ENCODE peak calls at places on chromosomes 13 and 19, in five cellular contexts. W is neural progenitor cell, V is IMR-90, J is aorta, Y is uterus. L is an unnamed sample.
A peak's percentile ranks its signal among the peaks of the same experiment; 100 is the strongest.

GRCh38 chr13:27834095-27834494 is 41.8 kb downstream of the GSX1 start:
- DNase-seq in W (no peak), V (no peak), J (no peak), Y (no peak), L (no peak)

GRCh38 chr19:15015946-15016542 is 33.2 kb upstream of the CASP14 start:
- DNase-seq in W (peak; percentile 83), V (no peak), J (no peak), Y (no peak), L (no peak)

GRCh38 chr19:35139618-35139943 is 957 bp downstream of the FXYD1 start:
- DNase-seq in W (no peak), V (no peak), J (no peak), Y (no peak), L (no peak)

GRCh38 chr13:67228909-67229308 is 1.2 kb downstream of the PCDH9 start:
- DNase-seq in W (no peak), V (peak; percentile 32), J (peak; percentile 62), Y (no peak), L (no peak)

GRCh38 chr13:76667551-76667950 is 218.7 kb downstream of the KCTD12 start:
- DNase-seq in W (no peak), V (peak; percentile 77), J (no peak), Y (peak; percentile 37), L (peak; percentile 8)

GRCh38 chr19:19062454-19063182 is 1.2 kb upstream of the SLC25A42 start:
- DNase-seq in W (no peak), V (peak; percentile 63), J (no peak), Y (no peak), L (no peak)

GRCh38 chr13:33992891-33993336 is 175.0 kb downstream of the RFC3 start:
- DNase-seq in W (no peak), V (no peak), J (no peak), Y (no peak), L (no peak)

GRCh38 chr19:1441677-1442438 is 3.7 kb downstream of the RPS15 start:
- DNase-seq in W (no peak), V (no peak), J (no peak), Y (peak; percentile 14), L (no peak)

GRCh38 chr19:15107056-15108010 is at the start of gene SYDE1:
- DNase-seq in W (peak; percentile 89), V (peak; percentile 55), J (peak; percentile 88), Y (peak; percentile 59), L (no peak)

GRCh38 chr13:83622422-83622784 is 259.9 kb downstream of the SLITRK1 start:
- DNase-seq in W (no peak), V (peak; percentile 28), J (no peak), Y (no peak), L (no peak)

GRCh38 chr13:110137677-110138008 is 169.3 kb downstream of the COL4A1 start:
- DNase-seq in W (peak; percentile 43), V (no peak), J (no peak), Y (no peak), L (no peak)

GRCh38 chr13:42747399-42747873 is 33.9 kb upstream of the FAM216B start:
- DNase-seq in W (no peak), V (peak; percentile 99), J (no peak), Y (no peak), L (no peak)

GRCh38 chr19:34171539-34171876 is 796 bp upstream of the LSM14A start:
- DNase-seq in W (no peak), V (peak; percentile 93), J (no peak), Y (no peak), L (no peak)

GRCh38 chr13:109151255-109151654 is 521.8 kb downstream of the MYO16 start:
- DNase-seq in W (no peak), V (no peak), J (no peak), Y (no peak), L (no peak)

GRCh38 chr13:99331881-99332293 is 24.7 kb upstream of the GPR183 start:
- DNase-seq in W (no peak), V (no peak), J (no peak), Y (no peak), L (no peak)

GRCh38 chr19:34313188-34313587 is 51.8 kb upstream of the GPI start:
- DNase-seq in W (no peak), V (peak; percentile 84), J (no peak), Y (no peak), L (no peak)

GRCh38 chr13:52459668-52460067 is 4.4 kb downstream of the CKAP2 start:
- DNase-seq in W (no peak), V (peak; percentile 86), J (no peak), Y (no peak), L (no peak)

GRCh38 chr19:45574526-45574925 is 10.1 kb downstream of the OPA3 start:
- DNase-seq in W (no peak), V (no peak), J (no peak), Y (no peak), L (no peak)

GRCh38 chr13:32829676-32830091 is 186.5 kb upstream of the KL start:
- DNase-seq in W (no peak), V (peak; percentile 77), J (no peak), Y (no peak), L (no peak)

GRCh38 chr13:97425570-97425969 is 8.4 kb upstream of the RAP2A start:
- DNase-seq in W (no peak), V (peak; percentile 19), J (no peak), Y (no peak), L (no peak)

GRCh38 chr13:50334092-50334778 is 319.0 kb downstream of the KCNRG start:
- DNase-seq in W (no peak), V (no peak), J (no peak), Y (no peak), L (no peak)

GRCh38 chr19:28039677-28040381 is 1173.1 kb downstream of the UQCRFS1 start:
- DNase-seq in W (no peak), V (no peak), J (no peak), Y (no peak), L (no peak)

GRCh38 chr13:39283062-39283461 is 244.8 kb downstream of the NHLRC3 start:
- DNase-seq in W (no peak), V (no peak), J (no peak), Y (no peak), L (no peak)

GRCh38 chr19:50423279-50424113 is 4.8 kb downstream of the SPIB start:
- DNase-seq in W (no peak), V (no peak), J (no peak), Y (no peak), L (no peak)

GRCh38 chr19:45146251-45146650 is 14.5 kb downstream of the NKPD1 start:
- DNase-seq in W (no peak), V (no peak), J (no peak), Y (no peak), L (no peak)

GRCh38 chr13:109704771-109705628 is 81.4 kb downstream of the IRS2 start:
- DNase-seq in W (no peak), V (no peak), J (no peak), Y (peak; percentile 26), L (no peak)

GRCh38 chr19:16327501-16327900 is 2.9 kb downstream of the KLF2 start:
- DNase-seq in W (no peak), V (no peak), J (no peak), Y (no peak), L (peak; percentile 53)

GRCh38 chr19:16327911-16328823 is 3.5 kb downstream of the KLF2 start:
- DNase-seq in W (no peak), V (peak; percentile 86), J (peak; percentile 85), Y (peak; percentile 93), L (peak; percentile 67)

GRCh38 chr19:16325671-16326400 is 1.2 kb downstream of the KLF2 start:
- DNase-seq in W (peak; percentile 86), V (no peak), J (peak; percentile 87), Y (peak; percentile 60), L (peak; percentile 69)

GRCh38 chr19:16326401-16327130 is 1.9 kb downstream of the KLF2 start:
- DNase-seq in W (peak; percentile 49), V (no peak), J (peak; percentile 82), Y (no peak), L (peak; percentile 71)

GRCh38 chr19:16327131-16327450 is 2.5 kb downstream of the KLF2 start:
- DNase-seq in W (no peak), V (no peak), J (no peak), Y (no peak), L (no peak)
- H3K27me3 ChIP-seq in W (peaks cover 99% of the 10 kb centered on the region), V (no peaks in the 10 kb centered on the region), J (no peaks in the 10 kb centered on the region), Y (no peaks in the 10 kb centered on the region), L (no peaks in the 10 kb centered on the region)

GRCh38 chr19:11155373-11156120 is at the start of gene SPC24:
- DNase-seq in W (peak; percentile 99), V (peak; percentile 99), J (peak; percentile 96), Y (peak; percentile 96), L (peak; percentile 92)
- H3K27ac ChIP-seq in W (no peak within 1 kb of the TSS), V (peak within 1 kb of the TSS; percentile 67), J (no peak within 1 kb of the TSS), Y (peak within 1 kb of the TSS; percentile 93), L (peak within 1 kb of the TSS; percentile 66)

GRCh38 chr19:12936582-12936981 is 1.8 kb upstream of the CALR start:
- DNase-seq in W (no peak), V (no peak), J (no peak), Y (no peak), L (no peak)
- H3K4me1 ChIP-seq in W (peaks cover 25% of the 10 kb centered on the region), V (peaks cover 20% of the 10 kb centered on the region), J (no peaks in the 10 kb centered on the region), Y (peaks cover 7% of the 10 kb centered on the region), L (peaks cover 58% of the 10 kb centered on the region)

GRCh38 chr13:43953370-43953769 is 73.7 kb downstream of the LACC1 start:
- DNase-seq in W (no peak), V (no peak), J (no peak), Y (no peak), L (no peak)
- H3K27me3 ChIP-seq in W (no peaks in the 10 kb centered on the region), V (peaks cover 14% of the 10 kb centered on the region), J (no peaks in the 10 kb centered on the region), Y (no peaks in the 10 kb centered on the region), L (no peaks in the 10 kb centered on the region)

DNA sequence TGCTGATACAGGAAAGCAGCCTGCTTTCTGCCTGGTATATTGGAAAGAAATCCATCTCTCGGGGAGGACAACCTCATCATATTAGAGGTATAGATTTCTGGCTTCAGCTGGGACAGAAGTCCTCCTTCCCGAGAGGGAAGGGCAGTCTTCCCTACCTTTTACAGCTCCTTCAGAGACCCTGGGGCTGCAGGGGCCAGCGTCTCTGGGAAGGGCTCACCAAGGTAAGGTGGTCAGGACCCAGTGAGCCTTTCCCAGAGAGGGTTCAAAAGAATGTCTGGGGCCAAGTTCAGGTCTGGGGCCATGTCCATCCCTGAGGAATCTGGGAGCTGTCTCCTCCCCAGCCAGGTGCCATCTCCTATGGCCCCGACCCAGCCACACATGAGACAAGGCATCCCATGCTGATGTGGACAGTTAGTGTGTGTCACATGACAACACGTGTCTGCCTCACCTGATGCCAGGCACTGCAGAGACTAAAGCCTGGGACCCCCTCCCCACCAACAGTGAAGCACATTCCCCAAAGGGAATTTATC is 136.4 kb downstream of the URI1 start:
- DNase-seq in W (no peak), V (no peak), J (no peak), Y (no peak), L (no peak)
- H3K27ac ChIP-seq in W (no peak overlapping the region), V (no peak overlapping the region), J (no peak overlapping the region), Y (no peak overlapping the region), L (no peak overlapping the region)

GRCh38 chr13:46615888-46616531 is 63.0 kb downstream of the LRCH1 start:
- DNase-seq in W (no peak), V (peak; percentile 68), J (no peak), Y (peak; percentile 66), L (no peak)

GRCh38 chr13:46614582-46614981 is 61.6 kb downstream of the LRCH1 start:
- DNase-seq in W (no peak), V (peak; percentile 93), J (no peak), Y (peak; percentile 66), L (no peak)

GRCh38 chr13:46617885-46618284 is 64.9 kb downstream of the LRCH1 start:
- DNase-seq in W (no peak), V (no peak), J (no peak), Y (no peak), L (no peak)

GRCh38 chr13:46620029-46620428 is 67.1 kb downstream of the LRCH1 start:
- DNase-seq in W (no peak), V (no peak), J (no peak), Y (no peak), L (no peak)

GRCh38 chr13:46617382-46617781 is 64.4 kb downstream of the LRCH1 start:
- DNase-seq in W (no peak), V (peak; percentile 15), J (no peak), Y (no peak), L (no peak)
- H3K4me1 ChIP-seq in W (peaks cover 15% of the 10 kb centered on the region), V (peaks cover 25% of the 10 kb centered on the region), J (peaks cover 4% of the 10 kb centered on the region), Y (peaks cover 19% of the 10 kb centered on the region), L (peaks cover 7% of the 10 kb centered on the region)

L was measured in CD4-positive, CD25-positive, alpha-beta regulatory T cell.